ENCODE peak calls at places on chromosomes 3 and 15, in five cellular contexts. K is IMR-90, C is BE2C, X is psoas muscle, P is brain microvascular endothelial cell. U is an unnamed sample. For H3K27me3, the result is how much of the 10 kb centered on the place peaks cover.

GRCh38 chr15:81163961-81164800 is 30.1 kb downstream of the CFAP161 start:
- DNase-seq in K (peak), C (no peak), X (no peak), P (peak), U (no peak)

GRCh38 chr3:104514776-104515175 is 851.9 kb upstream of the ALCAM start:
- DNase-seq in K (no peak), C (no peak), X (no peak), P (no peak), U (no peak)

GRCh38 chr3:133832802-133833144 is 27.2 kb downstream of the SRPRB start:
- DNase-seq in K (no peak), C (no peak), X (no peak), P (no peak), U (no peak)

GRCh38 chr3:58325525-58325992 is 7.1 kb upstream of the PXK start:
- DNase-seq in K (peak), C (no peak), X (no peak), P (no peak), U (no peak)

GRCh38 chr3:14303336-14304100 is 98.9 kb upstream of the SLC6A6 start:
- DNase-seq in K (peak), C (no peak), X (no peak), P (no peak), U (no peak)

GRCh38 chr15:60760646-60761504 is 281.9 kb upstream of the ICE2 start:
- DNase-seq in K (peak), C (no peak), X (no peak), P (peak), U (no peak)

GRCh38 chr3:132615911-132616310 is 18.8 kb downstream of the ACKR4 start:
- DNase-seq in K (no peak), C (no peak), X (no peak), P (no peak), U (no peak)

GRCh38 chr3:20160230-20160629 is 25.8 kb downstream of the SGO1 start:
- DNase-seq in K (no peak), C (no peak), X (no peak), P (no peak), U (no peak)

GRCh38 chr3:179852117-179852886 is 184.4 kb downstream of the PEX5L start:
- DNase-seq in K (peak), C (peak), X (no peak), P (peak), U (peak)

GRCh38 chr3:112689385-112689784 is 48.4 kb upstream of the CCDC80 start:
- DNase-seq in K (no peak), C (no peak), X (no peak), P (no peak), U (no peak)

GRCh38 chr3:106333911-106334618 is 465.3 kb upstream of the CBLB start:
- DNase-seq in K (peak), C (no peak), X (no peak), P (peak), U (peak)

GRCh38 chr3:31947671-31948091 is 33.4 kb downstream of the OSBPL10 start:
- DNase-seq in K (no peak), C (no peak), X (no peak), P (no peak), U (no peak)

GRCh38 chr3:101202640-101203039 is 117.7 kb downstream of the IMPG2 start:
- DNase-seq in K (no peak), C (no peak), X (no peak), P (no peak), U (no peak)

DNA sequence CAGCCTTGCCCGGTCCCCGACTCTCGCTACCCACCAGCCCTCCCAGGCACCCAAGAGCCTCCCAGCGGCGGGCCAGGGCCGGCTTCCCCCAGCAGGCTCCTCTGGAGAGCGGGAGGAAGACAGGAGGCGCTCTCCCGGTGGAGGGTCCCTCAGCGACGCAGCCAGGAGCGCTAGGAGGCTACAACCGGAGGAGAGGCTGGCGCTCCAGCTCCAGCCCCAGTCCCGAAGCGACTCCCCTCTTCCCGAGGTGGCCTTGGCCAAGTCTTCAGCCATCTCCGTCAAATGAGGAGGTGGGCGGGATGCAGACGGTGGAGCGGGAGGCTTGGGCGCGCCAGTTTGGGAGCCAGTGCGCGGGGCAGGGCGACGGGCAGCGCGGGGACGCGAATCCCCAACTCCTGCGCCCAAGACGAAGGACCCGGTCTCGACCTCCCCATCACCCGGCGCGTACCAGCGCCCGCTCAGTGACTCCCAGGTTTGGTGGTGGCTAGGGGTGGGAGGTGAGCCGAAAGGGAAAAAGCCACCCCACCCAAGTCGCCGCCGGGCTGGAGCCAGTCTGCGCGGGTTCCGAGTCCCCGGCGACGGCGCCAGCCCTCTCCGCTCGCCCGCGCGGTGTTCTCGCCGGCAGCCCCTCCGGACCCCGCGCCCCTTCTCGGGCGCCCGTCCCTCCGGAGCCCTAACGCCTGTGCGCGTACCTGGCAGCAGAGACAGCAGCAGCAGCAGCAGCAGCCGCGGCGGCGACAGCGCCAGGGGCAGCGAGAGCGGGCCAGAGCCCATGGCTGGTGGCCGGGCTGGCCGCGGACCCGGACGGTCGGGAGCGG is 566 bp downstream of the CHRNA3 start:
- DNase-seq in K (no peak), C (peak), X (no peak), P (no peak), U (no peak)
- TF ChIP-seq CTCF in K (peak), C (peak), X (no peak), P (peak), U (peak)

GRCh38 chr3:4980229-4981159 is 1.3 kb downstream of the BHLHE40 start:
- DNase-seq in K (peak), C (peak), X (peak), P (peak), U (no peak)

GRCh38 chr3:4982773-4983738 is 3.8 kb downstream of the BHLHE40 start:
- DNase-seq in K (peak), C (no peak), X (peak), P (peak), U (no peak)

GRCh38 chr3:4979401-4980228 is at the start of gene BHLHE40:
- DNase-seq in K (no peak), C (no peak), X (no peak), P (no peak), U (no peak)

GRCh38 chr3:4981688-4982494 is 2.7 kb downstream of the BHLHE40 start:
- DNase-seq in K (peak), C (no peak), X (no peak), P (peak), U (no peak)

GRCh38 chr3:4981160-4981687 is 2.0 kb downstream of the BHLHE40 start:
- DNase-seq in K (peak), C (no peak), X (no peak), P (peak), U (no peak)
- H3K4me3 ChIP-seq in K (peak), C (peak), X (peak), P (peak), U (peak)

GRCh38 chr15:37111427-37111717 is 11.0 kb upstream of the MEIS2 start:
- DNase-seq in K (no peak), C (no peak), X (no peak), P (no peak), U (no peak)

GRCh38 chr15:37107754-37108724 is 7.7 kb upstream of the MEIS2 start:
- DNase-seq in K (no peak), C (no peak), X (no peak), P (no peak), U (no peak)

GRCh38 chr15:37109952-37110630 is 9.7 kb upstream of the MEIS2 start:
- DNase-seq in K (no peak), C (peak), X (peak), P (no peak), U (no peak)

GRCh38 chr15:37108725-37109124 is 8.4 kb upstream of the MEIS2 start:
- DNase-seq in K (no peak), C (no peak), X (no peak), P (no peak), U (no peak)

GRCh38 chr15:37109151-37109912 is 9.0 kb upstream of the MEIS2 start:
- DNase-seq in K (no peak), C (no peak), X (no peak), P (no peak), U (no peak)
- H3K27me3 ChIP-seq in K (under half), C (under half), X (half or more), P (half or more), U (half or more)

GRCh38 chr3:142056656-142057330 is 92.6 kb downstream of the TFDP2 start:
- DNase-seq in K (no peak), C (no peak), X (no peak), P (no peak), U (no peak)
- TF ChIP-seq CTCF in K (no peak), C (peak), X (no peak), P (no peak), U (no peak)

GRCh38 chr15:98800437-98801233 is 152.3 kb downstream of the IGF1R start:
- DNase-seq in K (peak), C (peak), X (peak), P (peak), U (peak)
- H3K4me3 ChIP-seq in K (no peak), C (peak), X (peak), P (peak), U (no peak)

GRCh38 chr3:57234613-57235575 is 7.4 kb downstream of the APPL1 start:
- DNase-seq in K (no peak), C (no peak), X (no peak), P (no peak), U (no peak)
- H3K27me3 ChIP-seq in K (under half), C (under half), X (under half), P (under half), U (under half)

GRCh38 chr3:189272500-189273119 is 100.8 kb downstream of the TPRG1 start:
- DNase-seq in K (no peak), C (no peak), X (no peak), P (no peak), U (no peak)
- TF ChIP-seq CTCF in K (no peak), C (peak), X (peak), P (peak), U (peak)

DNA sequence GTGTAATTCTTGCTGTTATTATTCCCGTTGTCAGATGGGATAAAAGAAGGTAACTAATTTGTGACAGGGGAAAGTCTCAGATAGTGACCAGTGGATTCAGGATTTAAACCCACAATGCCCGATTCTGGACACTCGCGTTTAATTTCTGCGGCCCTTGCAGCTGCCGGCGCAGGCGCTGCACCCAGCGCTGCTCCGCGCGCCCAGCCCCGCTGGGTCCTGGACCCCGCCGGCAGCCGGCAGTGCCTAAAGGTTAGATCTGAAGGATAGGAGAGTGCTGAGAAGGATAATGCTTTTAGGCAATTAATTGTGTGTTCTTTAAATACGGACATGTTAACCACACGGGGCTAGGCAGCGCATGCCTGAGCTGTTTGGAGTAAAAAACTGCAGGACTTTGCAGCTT is 3.6 kb upstream of the MKRN3 start:
- DNase-seq in K (no peak), C (no peak), X (no peak), P (no peak), U (no peak)
- H3K4me3 ChIP-seq in K (no peak), C (no peak), X (no peak), P (no peak), U (no peak)

GRCh38 chr15:98949624-98950023 is 58.0 kb downstream of the PGPEP1L start:
- DNase-seq in K (no peak), C (no peak), X (no peak), P (no peak), U (no peak)
- H3K27me3 ChIP-seq in K (under half), C (under half), X (under half), P (under half), U (under half)

GRCh38 chr3:2268779-2269178 is 170.1 kb downstream of the CNTN4 start:
- DNase-seq in K (no peak), C (no peak), X (no peak), P (no peak), U (no peak)
- TF ChIP-seq CTCF in K (no peak), C (peak), X (no peak), P (no peak), U (no peak)

U was measured in kidney epithelial cell.